ENCODE peak calls at places on chromosomes 13 and 19, in four cellular contexts. E is upper lobe of right lung, X is uterus, O is heart right ventricle. I is an unnamed sample. For H3K36me3 and H3K4me1, the result is how much of the 10 kb centered on the place peaks cover.

GRCh38 chr13:113848431-113849260 is 15.2 kb downstream of the GAS6 start:
- DNase-seq in E (no peak), O (no peak), X (no peak), I (no peak)

GRCh38 chr19:33749016-33749415 is 47.7 kb upstream of the KCTD15 start:
- DNase-seq in X (no peak), O (no peak), E (no peak), I (no peak)

GRCh38 chr19:6925801-6926751 is 38.7 kb downstream of the ADGRE1 start:
- DNase-seq in X (no peak), O (no peak), E (no peak), I (no peak)

GRCh38 chr19:10291554-10292205 is 1.9 kb downstream of the ICAM5 start:
- DNase-seq in E (no peak), X (no peak), O (no peak), I (no peak)

GRCh38 chr13:23513460-23513859 is 56.8 kb upstream of the TNFRSF19 start:
- DNase-seq in X (no peak), E (no peak), O (no peak), I (no peak)

GRCh38 chr13:112974676-112975075 is 5.7 kb downstream of the MCF2L start:
- DNase-seq in E (no peak), X (no peak), O (no peak), I (no peak)

GRCh38 chr13:113644800-113645199 is 13.2 kb downstream of the ATP4B start:
- DNase-seq in O (no peak), E (no peak), X (no peak), I (no peak)

GRCh38 chr13:80989770-80990169 is 648.8 kb upstream of the SPRY2 start:
- DNase-seq in X (no peak), O (no peak), E (no peak), I (no peak)

GRCh38 chr19:7799640-7800355 is 30.2 kb upstream of the EVI5L start:
- DNase-seq in X (peak), O (peak), E (peak), I (peak)

GRCh38 chr19:55626350-55626749 is 2.0 kb upstream of the ZNF784 start:
- DNase-seq in E (no peak), X (no peak), O (no peak), I (no peak)

GRCh38 chr13:78603240-78603947 is at the start of gene POU4F1:
- DNase-seq in X (no peak), E (no peak), O (peak), I (no peak)

GRCh38 chr19:49387936-49388372 is at the start of gene KASH5:
- DNase-seq in E (peak), O (peak), X (peak), I (peak)

GRCh38 chr19:35249146-35249847 is 495 bp downstream of the LSR start:
- DNase-seq in X (no peak), O (no peak), E (peak), I (no peak)

GRCh38 chr13:30192320-30193093 is 114.8 kb downstream of the KATNAL1 start:
- DNase-seq in X (no peak), O (no peak), E (no peak), I (no peak)

GRCh38 chr13:32838985-32839384 is 177.2 kb upstream of the KL start:
- DNase-seq in X (no peak), E (no peak), O (no peak), I (no peak)

GRCh38 chr13:35978607-35979316 is 152.4 kb downstream of the DCLK1 start:
- DNase-seq in E (no peak), O (no peak), X (peak), I (peak)

GRCh38 chr13:21067794-21068193 is 6.4 kb upstream of the LATS2 start:
- DNase-seq in O (no peak), X (no peak), E (no peak), I (no peak)

GRCh38 chr19:48393559-48394330 is at the start of gene GRIN2D:
- DNase-seq in O (no peak), X (no peak), E (no peak), I (no peak)

GRCh38 chr13:27713767-27714166 is 78.5 kb upstream of the GSX1 start:
- DNase-seq in X (no peak), O (no peak), E (no peak), I (no peak)

DNA sequence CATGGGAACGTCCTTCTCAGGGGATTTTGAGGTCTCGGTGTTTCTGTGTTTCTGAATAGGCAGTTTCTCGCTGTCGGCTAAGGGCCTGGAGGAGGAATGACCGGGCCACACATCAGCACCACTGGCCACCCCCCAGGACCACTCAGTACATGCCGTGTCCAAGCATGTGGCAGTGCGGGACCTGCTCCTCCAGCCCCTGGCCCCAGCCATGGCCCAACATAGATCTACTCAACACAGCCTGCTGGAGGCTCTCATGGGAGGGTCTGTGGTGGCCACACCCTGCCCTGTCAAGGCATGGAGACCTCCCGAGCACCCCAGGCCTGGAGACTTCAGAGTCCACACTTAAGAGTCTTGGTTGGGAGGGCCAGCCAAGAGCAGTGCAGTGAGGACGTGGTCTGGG is 17.5 kb downstream of the IZUMO4 start:
- DNase-seq in E (no peak), O (no peak), X (no peak), I (no peak)
- H3K36me3 ChIP-seq in E (half or more), O (half or more), X (under half), I (under half)

GRCh38 chr13:44932171-44932849 is 57.0 kb downstream of the NUFIP1 start:
- DNase-seq in X (no peak), E (no peak), O (no peak), I (no peak)
- H3K4me1 ChIP-seq in X (under half), E (under half), O (under half), I (under half)

GRCh38 chr19:5624154-5624663 is 1.3 kb downstream of the SAFB start:
- DNase-seq in E (peak), O (peak), X (peak), I (peak)
- H3K36me3 ChIP-seq in E (half or more), O (half or more), X (under half), I (under half)

DNA sequence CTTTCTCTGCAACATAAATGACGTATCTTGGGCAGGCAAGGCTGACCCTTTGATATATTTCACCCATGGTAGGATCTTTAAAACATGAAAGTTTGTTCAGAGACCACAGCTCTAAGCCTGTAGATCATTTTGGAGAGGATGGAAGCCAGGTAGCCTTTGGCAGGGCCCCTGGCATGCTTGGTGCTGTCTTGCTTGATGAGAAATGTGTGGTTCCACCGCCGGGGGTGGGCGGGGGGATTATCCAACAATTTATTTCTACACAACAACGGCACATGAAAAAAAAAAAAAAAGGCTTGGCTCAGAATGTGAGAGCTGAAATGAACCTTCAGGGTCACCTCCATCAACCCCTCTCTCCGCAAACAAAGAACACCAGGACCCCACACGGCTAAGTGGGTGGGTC is 112.9 kb upstream of the MBNL2 start:
- DNase-seq in X (no peak), O (no peak), E (no peak), I (no peak)
- H3K4me1 ChIP-seq in X (under half), O (under half), E (under half), I (under half)

DNA sequence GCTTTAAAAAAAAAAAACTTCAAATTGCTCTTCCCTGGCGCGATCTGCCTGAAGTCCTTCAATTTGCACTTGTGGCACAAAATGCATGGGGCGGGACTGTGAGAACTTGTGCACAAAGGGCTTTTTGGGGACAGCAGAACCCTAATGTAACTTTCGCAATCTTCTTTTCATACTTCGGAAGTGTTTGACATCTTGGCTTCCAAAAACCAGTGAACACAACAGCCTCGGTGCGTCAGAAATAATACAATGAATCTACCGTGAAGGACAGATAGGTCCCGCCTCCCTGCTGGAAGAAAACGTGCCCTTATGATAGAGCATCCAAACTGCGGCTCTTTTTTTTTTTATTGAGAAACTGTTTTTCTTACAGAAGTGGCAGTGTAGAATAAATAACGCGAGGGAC is 36.6 kb downstream of the KLF2 start:
- DNase-seq in O (no peak), X (no peak), E (no peak), I (no peak)
- H3K36me3 ChIP-seq in O (under half), X (under half), E (under half), I (under half)

GRCh38 chr19:40705950-40706619 is 10.6 kb downstream of the COQ8B start:
- DNase-seq in O (no peak), E (no peak), X (no peak), I (no peak)
- H3K4me1 ChIP-seq in O (under half), E (under half), X (under half), I (under half)

GRCh38 chr13:40762849-40763248 is 8.1 kb downstream of the MRPS31 start:
- DNase-seq in E (no peak), X (no peak), O (no peak), I (no peak)
- H3K36me3 ChIP-seq in E (half or more), X (under half), O (half or more), I (under half)

DNA sequence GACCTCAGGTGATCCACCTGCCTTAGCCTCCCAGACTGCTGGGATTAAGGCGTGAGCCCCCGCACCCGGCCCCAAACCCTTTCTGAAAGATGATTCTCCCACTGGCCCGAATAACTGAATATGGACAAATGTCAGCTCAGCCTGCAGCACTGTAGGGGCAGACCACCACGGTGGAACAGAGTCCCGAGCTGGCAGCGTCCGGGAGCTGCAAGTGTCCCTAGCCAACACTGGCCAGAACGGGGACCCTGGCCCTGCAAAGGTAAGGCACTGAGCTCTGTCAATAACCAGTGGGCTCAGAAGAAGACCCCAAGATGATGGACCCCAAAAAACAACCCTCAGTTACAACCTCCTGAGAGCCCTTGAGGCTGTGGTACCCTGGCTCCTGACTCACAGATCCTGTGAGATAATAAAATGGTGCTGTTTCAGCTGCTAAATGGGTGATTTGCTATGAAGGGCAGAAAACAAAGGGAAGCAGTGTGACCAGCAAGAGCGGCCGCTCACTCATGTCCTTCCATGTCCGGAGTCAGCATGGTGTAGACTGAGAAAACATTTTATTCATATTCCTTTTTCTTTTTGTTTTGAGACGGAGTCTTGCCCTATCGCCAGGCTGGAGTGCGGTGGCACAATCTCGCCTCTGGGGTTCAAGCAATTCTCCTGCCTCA is 1.6 kb downstream of the LSM7 start:
- DNase-seq in O (no peak), X (no peak), E (no peak), I (no peak)
- H3K4me1 ChIP-seq in O (under half), X (under half), E (under half), I (under half)

GRCh38 chr19:39423258-39424086 is 11.0 kb downstream of the PLEKHG2 start:
- DNase-seq in O (no peak), E (no peak), X (no peak), I (peak)
- H3K36me3 ChIP-seq in O (half or more), E (under half), X (under half), I (under half)

I was measured in ovary.